ENCODE peak calls at places on chromosomes 7 and 10, in six cellular contexts. One of them, this sample, is unnamed.

GRCh38 chr7:132489776-132490237 is 86.5 kb downstream of the PLXNA4 start:
- DNase-seq in left ventricle myocardium inferior: no peak
- DNase-seq in fibroblast of lung: no peak
- DNase-seq in WERI-Rb-1: no peak
- DNase-seq in H1: no peak
- DNase-seq in CD4-positive, alpha-beta T cell: no peak
- DNase-seq in this sample: no peak

GRCh38 chr10:17673517-17674051 is 29.6 kb downstream of the STAM start:
- DNase-seq in H1: no peak
- DNase-seq in WERI-Rb-1: no peak
- DNase-seq in fibroblast of lung: peak; percentile 98
- DNase-seq in left ventricle myocardium inferior: no peak
- DNase-seq in CD4-positive, alpha-beta T cell: no peak
- DNase-seq in this sample: peak; percentile 2

GRCh38 chr10:35470535-35470934 is 134.2 kb downstream of the CCNY start:
- DNase-seq in left ventricle myocardium inferior: no peak
- DNase-seq in WERI-Rb-1: no peak
- DNase-seq in CD4-positive, alpha-beta T cell: no peak
- DNase-seq in fibroblast of lung: no peak
- DNase-seq in H1: no peak
- DNase-seq in this sample: no peak

GRCh38 chr10:78362406-78363022 is 328.9 kb downstream of the RPS24 start:
- DNase-seq in WERI-Rb-1: no peak
- DNase-seq in fibroblast of lung: peak; percentile 43
- DNase-seq in CD4-positive, alpha-beta T cell: no peak
- DNase-seq in H1: no peak
- DNase-seq in left ventricle myocardium inferior: peak; percentile 26
- DNase-seq in this sample: no peak

GRCh38 chr7:119802147-119802546 is 470.8 kb upstream of the KCND2 start:
- DNase-seq in left ventricle myocardium inferior: no peak
- DNase-seq in WERI-Rb-1: no peak
- DNase-seq in fibroblast of lung: peak; percentile 9
- DNase-seq in H1: no peak
- DNase-seq in CD4-positive, alpha-beta T cell: no peak
- DNase-seq in this sample: no peak

GRCh38 chr7:43895847-43896415 is 10.5 kb downstream of the URGCP start:
- DNase-seq in WERI-Rb-1: no peak
- DNase-seq in left ventricle myocardium inferior: no peak
- DNase-seq in H1: no peak
- DNase-seq in fibroblast of lung: no peak
- DNase-seq in CD4-positive, alpha-beta T cell: no peak
- DNase-seq in this sample: no peak

GRCh38 chr7:35253680-35254495 is at the start of gene TBX20:
- DNase-seq in CD4-positive, alpha-beta T cell: no peak
- DNase-seq in WERI-Rb-1: peak; percentile 68
- DNase-seq in fibroblast of lung: peak; percentile 44
- DNase-seq in H1: peak; percentile 79
- DNase-seq in left ventricle myocardium inferior: peak; percentile 86
- DNase-seq in this sample: peak; percentile 43

GRCh38 chr7:76314042-76314721 is 11.7 kb downstream of the HSPB1 start:
- DNase-seq in CD4-positive, alpha-beta T cell: peak; percentile 97
- DNase-seq in H1: peak; percentile 100
- DNase-seq in WERI-Rb-1: peak; percentile 96
- DNase-seq in left ventricle myocardium inferior: peak; percentile 97
- DNase-seq in fibroblast of lung: peak; percentile 84
- DNase-seq in this sample: peak; percentile 97

GRCh38 chr10:75244487-75245353 is 9.0 kb upstream of the COMTD1 start:
- DNase-seq in WERI-Rb-1: no peak
- DNase-seq in fibroblast of lung: no peak
- DNase-seq in left ventricle myocardium inferior: no peak
- DNase-seq in CD4-positive, alpha-beta T cell: no peak
- DNase-seq in H1: no peak
- DNase-seq in this sample: no peak

GRCh38 chr7:98378210-98378819 is 22.6 kb downstream of the BAIAP2L1 start:
- DNase-seq in H1: no peak
- DNase-seq in fibroblast of lung: no peak
- DNase-seq in CD4-positive, alpha-beta T cell: no peak
- DNase-seq in left ventricle myocardium inferior: no peak
- DNase-seq in WERI-Rb-1: no peak
- DNase-seq in this sample: no peak

GRCh38 chr7:41219276-41219675 is 483.6 kb downstream of the INHBA start:
- DNase-seq in WERI-Rb-1: no peak
- DNase-seq in CD4-positive, alpha-beta T cell: no peak
- DNase-seq in left ventricle myocardium inferior: no peak
- DNase-seq in H1: no peak
- DNase-seq in fibroblast of lung: peak; percentile 90
- DNase-seq in this sample: no peak

GRCh38 chr7:134449596-134450194 is 9.2 kb downstream of the AKR1B1 start:
- DNase-seq in left ventricle myocardium inferior: no peak
- DNase-seq in H1: no peak
- DNase-seq in fibroblast of lung: no peak
- DNase-seq in WERI-Rb-1: no peak
- DNase-seq in CD4-positive, alpha-beta T cell: no peak
- DNase-seq in this sample: no peak

GRCh38 chr10:5447611-5448071 is 35.3 kb downstream of the NET1 start:
- DNase-seq in CD4-positive, alpha-beta T cell: no peak
- DNase-seq in H1: no peak
- DNase-seq in fibroblast of lung: peak; percentile 49
- DNase-seq in left ventricle myocardium inferior: no peak
- DNase-seq in WERI-Rb-1: no peak
- DNase-seq in this sample: no peak

GRCh38 chr7:148575640-148576411 is 14.7 kb upstream of the C7orf33 start:
- DNase-seq in CD4-positive, alpha-beta T cell: peak; percentile 69
- DNase-seq in H1: peak; percentile 89
- DNase-seq in left ventricle myocardium inferior: peak; percentile 63
- DNase-seq in fibroblast of lung: peak; percentile 27
- DNase-seq in WERI-Rb-1: peak; percentile 73
- DNase-seq in this sample: peak; percentile 67

GRCh38 chr10:43050011-43050410 is 26.9 kb upstream of the RET start:
- DNase-seq in CD4-positive, alpha-beta T cell: no peak
- DNase-seq in WERI-Rb-1: no peak
- DNase-seq in H1: no peak
- DNase-seq in left ventricle myocardium inferior: no peak
- DNase-seq in fibroblast of lung: no peak
- DNase-seq in this sample: no peak

GRCh38 chr7:157846281-157846680 is 509.5 kb downstream of the DNAJB6 start:
- DNase-seq in left ventricle myocardium inferior: no peak
- DNase-seq in fibroblast of lung: no peak
- DNase-seq in H1: no peak
- DNase-seq in CD4-positive, alpha-beta T cell: no peak
- DNase-seq in WERI-Rb-1: no peak
- DNase-seq in this sample: no peak

GRCh38 chr10:77637474-77637985 is at the start of gene KCNMA1:
- DNase-seq in CD4-positive, alpha-beta T cell: no peak
- DNase-seq in H1: peak; percentile 75
- DNase-seq in fibroblast of lung: peak; percentile 40
- DNase-seq in left ventricle myocardium inferior: no peak
- DNase-seq in WERI-Rb-1: peak; percentile 51
- DNase-seq in this sample: peak; percentile 15

GRCh38 chr7:111113263-111114017 is 22.5 kb downstream of the LRRN3 start:
- DNase-seq in CD4-positive, alpha-beta T cell: no peak
- DNase-seq in WERI-Rb-1: no peak
- DNase-seq in H1: no peak
- DNase-seq in fibroblast of lung: peak; percentile 85
- DNase-seq in left ventricle myocardium inferior: no peak
- DNase-seq in this sample: no peak

GRCh38 chr7:105178928-105179541 is 165.0 kb downstream of the KMT2E start:
- DNase-seq in H1: no peak
- DNase-seq in left ventricle myocardium inferior: no peak
- DNase-seq in CD4-positive, alpha-beta T cell: no peak
- DNase-seq in fibroblast of lung: no peak
- DNase-seq in WERI-Rb-1: no peak
- DNase-seq in this sample: no peak

GRCh38 chr10:78588194-78588811 is 480.5 kb upstream of the ZMIZ1 start:
- DNase-seq in H1: no peak
- DNase-seq in WERI-Rb-1: no peak
- DNase-seq in CD4-positive, alpha-beta T cell: no peak
- DNase-seq in fibroblast of lung: peak; percentile 98
- DNase-seq in left ventricle myocardium inferior: peak; percentile 67
- DNase-seq in this sample: no peak

GRCh38 chr10:123357363-123358075 is 203.3 kb downstream of the BUB3 start:
- DNase-seq in CD4-positive, alpha-beta T cell: no peak
- DNase-seq in H1: peak; percentile 54
- DNase-seq in WERI-Rb-1: no peak
- DNase-seq in fibroblast of lung: no peak
- DNase-seq in left ventricle myocardium inferior: no peak
- DNase-seq in this sample: no peak

GRCh38 chr7:27868117-27868516 is 128.2 kb downstream of the TAX1BP1 start:
- DNase-seq in left ventricle myocardium inferior: no peak
- DNase-seq in H1: no peak
- DNase-seq in CD4-positive, alpha-beta T cell: no peak
- DNase-seq in WERI-Rb-1: no peak
- DNase-seq in fibroblast of lung: no peak
- DNase-seq in this sample: no peak

GRCh38 chr7:133230591-133231194 is 22.2 kb upstream of the EXOC4 start:
- DNase-seq in H1: peak; percentile 72
- DNase-seq in left ventricle myocardium inferior: no peak
- DNase-seq in fibroblast of lung: peak; percentile 16
- DNase-seq in WERI-Rb-1: peak; percentile 54
- DNase-seq in CD4-positive, alpha-beta T cell: peak; percentile 15
- DNase-seq in this sample: peak; percentile 61

GRCh38 chr7:139562972-139563565 is 39.6 kb downstream of the CLEC2L start:
- DNase-seq in fibroblast of lung: no peak
- DNase-seq in H1: no peak
- DNase-seq in left ventricle myocardium inferior: no peak
- DNase-seq in CD4-positive, alpha-beta T cell: no peak
- DNase-seq in WERI-Rb-1: no peak
- DNase-seq in this sample: no peak

GRCh38 chr7:94250124-94250523 is 144.6 kb upstream of the COL1A2 start:
- DNase-seq in WERI-Rb-1: no peak
- DNase-seq in left ventricle myocardium inferior: no peak
- DNase-seq in CD4-positive, alpha-beta T cell: no peak
- DNase-seq in H1: no peak
- DNase-seq in fibroblast of lung: peak; percentile 19
- DNase-seq in this sample: no peak

GRCh38 chr7:1938788-1939433 is 268.8 kb downstream of the ELFN1 start:
- DNase-seq in left ventricle myocardium inferior: peak; percentile 14
- DNase-seq in H1: no peak
- DNase-seq in fibroblast of lung: peak; percentile 7
- DNase-seq in WERI-Rb-1: no peak
- DNase-seq in CD4-positive, alpha-beta T cell: no peak
- DNase-seq in this sample: no peak

GRCh38 chr10:30488319-30488718 is 54.3 kb downstream of the MAP3K8 start:
- DNase-seq in fibroblast of lung: no peak
- DNase-seq in H1: no peak
- DNase-seq in WERI-Rb-1: no peak
- DNase-seq in CD4-positive, alpha-beta T cell: no peak
- DNase-seq in left ventricle myocardium inferior: no peak
- DNase-seq in this sample: no peak

GRCh38 chr10:78964952-78965633 is 103.7 kb upstream of the ZMIZ1 start:
- DNase-seq in H1: peak; percentile 78
- DNase-seq in fibroblast of lung: peak; percentile 76
- DNase-seq in CD4-positive, alpha-beta T cell: no peak
- DNase-seq in WERI-Rb-1: peak; percentile 46
- DNase-seq in left ventricle myocardium inferior: peak; percentile 25
- DNase-seq in this sample: peak; percentile 94

DNA sequence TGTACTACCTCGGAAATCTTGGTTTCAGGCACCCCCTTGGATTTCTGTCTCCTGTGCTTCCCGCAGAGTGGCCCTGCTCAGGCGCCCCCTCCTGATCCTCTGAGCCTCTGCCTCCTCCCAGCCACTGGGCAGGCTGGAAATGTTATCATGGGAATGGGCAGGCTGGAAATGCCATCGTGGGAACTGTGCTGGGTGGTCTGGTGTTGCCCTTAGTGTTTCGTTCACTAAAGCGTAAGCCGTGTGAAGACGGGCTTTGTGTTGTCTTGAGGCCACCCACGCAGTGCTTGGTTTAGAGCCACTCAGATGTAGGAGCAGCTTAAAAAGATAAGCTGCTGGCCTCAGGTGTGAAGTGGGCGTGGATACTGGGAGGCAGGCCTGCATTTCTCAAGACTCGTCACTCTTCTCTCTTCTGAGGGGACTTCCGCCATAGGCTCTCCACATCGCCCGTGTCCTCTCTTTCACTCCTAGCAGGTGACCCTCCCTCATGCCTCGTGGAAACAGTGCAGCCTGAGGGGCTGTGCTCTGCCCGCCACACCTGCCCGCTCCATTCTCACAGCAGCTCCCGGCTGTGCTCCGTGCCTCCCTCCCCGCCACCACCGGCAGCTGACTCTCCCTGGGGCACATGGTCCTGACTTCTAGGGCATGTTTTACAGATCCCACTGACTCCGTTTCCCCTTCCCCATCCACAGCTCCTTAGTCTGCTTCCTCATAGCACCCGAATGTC is 28.5 kb downstream of the PPP2R2D start:
- DNase-seq in WERI-Rb-1: no peak
- DNase-seq in fibroblast of lung: no peak
- DNase-seq in H1: no peak
- DNase-seq in left ventricle myocardium inferior: no peak
- DNase-seq in CD4-positive, alpha-beta T cell: no peak
- DNase-seq in this sample: peak; percentile 32
- TF ChIP-seq CTCF in WERI-Rb-1: no peak
- TF ChIP-seq CTCF in fibroblast of lung: no peak
- TF ChIP-seq CTCF in H1: no peak
- TF ChIP-seq CTCF in left ventricle myocardium inferior: no peak
- TF ChIP-seq CTCF in CD4-positive, alpha-beta T cell: no peak
- TF ChIP-seq CTCF in this sample: no peak

GRCh38 chr10:116109881-116110280 is 163.1 kb downstream of the GFRA1 start:
- DNase-seq in WERI-Rb-1: no peak
- DNase-seq in CD4-positive, alpha-beta T cell: no peak
- DNase-seq in fibroblast of lung: no peak
- DNase-seq in H1: no peak
- DNase-seq in left ventricle myocardium inferior: no peak
- DNase-seq in this sample: no peak
- H3K27ac ChIP-seq in WERI-Rb-1: no peak overlapping the region
- H3K27ac ChIP-seq in CD4-positive, alpha-beta T cell: no peak overlapping the region
- H3K27ac ChIP-seq in fibroblast of lung: no peak overlapping the region
- H3K27ac ChIP-seq in H1: no peak overlapping the region
- H3K27ac ChIP-seq in left ventricle myocardium inferior: no peak overlapping the region
- H3K27ac ChIP-seq in this sample: no peak overlapping the region

GRCh38 chr7:7640221-7641128 is at the start of gene UMAD1:
- DNase-seq in CD4-positive, alpha-beta T cell: peak; percentile 97
- DNase-seq in H1: peak; percentile 93
- DNase-seq in fibroblast of lung: peak; percentile 99
- DNase-seq in WERI-Rb-1: peak; percentile 99
- DNase-seq in left ventricle myocardium inferior: peak; percentile 98
- DNase-seq in this sample: peak; percentile 98
- TF ChIP-seq CTCF in CD4-positive, alpha-beta T cell: no peak
- TF ChIP-seq CTCF in H1: no peak
- TF ChIP-seq CTCF in fibroblast of lung: no peak
- TF ChIP-seq CTCF in WERI-Rb-1: no peak
- TF ChIP-seq CTCF in left ventricle myocardium inferior: no peak
- TF ChIP-seq CTCF in this sample: no peak

DNA sequence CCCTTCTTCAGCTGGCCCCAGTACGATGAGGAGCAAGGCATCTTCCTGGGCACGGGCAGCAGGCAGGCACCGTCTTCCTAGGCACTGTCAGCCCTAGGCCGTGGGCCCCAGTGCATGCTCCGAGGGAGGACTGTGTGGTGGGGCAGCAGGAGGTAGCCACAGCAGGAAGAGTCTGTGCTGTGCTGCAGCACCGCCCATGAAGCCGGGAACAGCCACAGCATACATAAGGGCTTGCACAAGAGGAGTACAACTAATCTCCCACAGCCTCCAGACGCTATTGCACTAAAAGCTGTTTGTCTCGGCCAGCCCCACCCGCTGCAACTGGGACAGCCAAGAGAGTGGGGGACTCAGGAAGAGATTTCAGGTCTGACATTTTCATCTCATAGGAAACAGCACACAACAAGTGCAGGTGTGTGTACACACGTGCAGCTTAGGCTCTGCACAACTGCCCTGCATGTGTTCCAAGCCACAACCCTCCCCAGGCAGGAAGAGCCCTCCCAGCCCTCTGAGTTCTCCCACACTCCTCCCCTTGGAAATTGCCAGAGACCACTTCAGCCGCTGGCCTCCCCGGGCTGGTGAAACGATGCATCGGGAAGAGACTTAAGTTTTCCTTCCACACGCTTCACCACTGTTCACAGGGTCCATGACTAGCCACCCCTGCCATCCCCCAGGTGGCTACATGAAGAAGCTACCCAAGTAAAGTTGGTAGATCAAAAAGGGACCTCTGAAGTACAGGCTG is 88.1 kb upstream of the DDC start:
- DNase-seq in H1: peak; percentile 40
- DNase-seq in WERI-Rb-1: no peak
- DNase-seq in fibroblast of lung: no peak
- DNase-seq in left ventricle myocardium inferior: peak; percentile 70
- DNase-seq in CD4-positive, alpha-beta T cell: no peak
- DNase-seq in this sample: peak; percentile 33
- H3K27ac ChIP-seq in H1: no peak overlapping the region
- H3K27ac ChIP-seq in WERI-Rb-1: no peak overlapping the region
- H3K27ac ChIP-seq in fibroblast of lung: no peak overlapping the region
- H3K27ac ChIP-seq in left ventricle myocardium inferior: peak overlapping the region; percentile 90
- H3K27ac ChIP-seq in CD4-positive, alpha-beta T cell: no peak overlapping the region
- H3K27ac ChIP-seq in this sample: peak overlapping the region; percentile 51